ENCODE peak calls at places on chromosomes 5 and 9, in five cellular contexts. T is type B pancreatic cell, Y is coronary artery, U is GM13976, B is Calu3. D is an unnamed sample.

GRCh38 chr5:168364738-168365550 is 73.5 kb downstream of the WWC1 start:
- DNase-seq in Y (no peak), U (no peak), B (peak), T (no peak), D (no peak)

GRCh38 chr5:80704221-80704620 is 49.4 kb upstream of the DHFR start:
- DNase-seq in B (no peak), U (no peak), Y (no peak), T (no peak), D (no peak)

GRCh38 chr5:111834926-111835599 is 78.1 kb upstream of the NREP start:
- DNase-seq in T (no peak), U (no peak), B (no peak), Y (no peak), D (no peak)

GRCh38 chr5:148540636-148541035 is 113.7 kb downstream of the HTR4 start:
- DNase-seq in Y (no peak), B (no peak), T (no peak), U (no peak), D (no peak)

GRCh38 chr9:3431890-3432289 is 93.9 kb downstream of the RFX3 start:
- DNase-seq in U (no peak), T (no peak), B (no peak), Y (no peak), D (no peak)

GRCh38 chr9:4833781-4834560 is 41.2 kb downstream of the RCL1 start:
- DNase-seq in U (no peak), T (no peak), B (no peak), Y (no peak), D (no peak)

GRCh38 chr5:179267071-179267670 is 78.1 kb downstream of the ADAMTS2 start:
- DNase-seq in T (peak), Y (peak), B (no peak), U (no peak), D (peak)

GRCh38 chr9:5851445-5851844 is 18.5 kb upstream of the ERMP1 start:
- DNase-seq in T (no peak), Y (no peak), B (peak), U (peak), D (no peak)

GRCh38 chr5:148401604-148402003 is 17.8 kb downstream of the FBXO38 start:
- DNase-seq in B (no peak), T (no peak), U (no peak), Y (no peak), D (no peak)

GRCh38 chr5:157269763-157270272 is 3.9 kb downstream of the CYFIP2 start:
- DNase-seq in Y (no peak), B (no peak), T (no peak), U (no peak), D (no peak)

GRCh38 chr5:176776916-176777315 is 33.4 kb upstream of the UNC5A start:
- DNase-seq in U (no peak), T (no peak), Y (no peak), B (no peak), D (no peak)

GRCh38 chr5:142446960-142447279 is 122.1 kb upstream of the SPRY4 start:
- DNase-seq in B (no peak), Y (no peak), U (no peak), T (no peak), D (no peak)

GRCh38 chr5:67437905-67438845 is 241.6 kb upstream of the CD180 start:
- DNase-seq in U (no peak), Y (no peak), T (no peak), B (no peak), D (no peak)

GRCh38 chr5:61625682-61626620 is 293.9 kb downstream of the ZSWIM6 start:
- DNase-seq in B (peak), Y (no peak), T (peak), U (peak), D (no peak)

GRCh38 chr5:131393498-131393968 is 129.7 kb downstream of the CDC42SE2 start:
- DNase-seq in B (no peak), T (no peak), Y (no peak), U (no peak), D (no peak)

GRCh38 chr5:39005566-39006232 is 68.5 kb downstream of the RICTOR start:
- DNase-seq in Y (no peak), U (no peak), T (no peak), B (peak), D (no peak)

GRCh38 chr9:120098584-120098983 is 481.4 kb downstream of the CDK5RAP2 start:
- DNase-seq in B (no peak), Y (no peak), U (no peak), T (no peak), D (no peak)

GRCh38 chr9:4555251-4555650 is 65.0 kb downstream of the SLC1A1 start:
- DNase-seq in T (no peak), B (no peak), U (no peak), Y (no peak), D (no peak)

GRCh38 chr9:90855208-90856000 is 53.8 kb downstream of the SYK start:
- DNase-seq in U (no peak), Y (no peak), T (no peak), B (no peak), D (no peak)

GRCh38 chr5:116229131-116229530 is 144.3 kb downstream of the COMMD10 start:
- DNase-seq in U (no peak), B (no peak), Y (no peak), T (no peak), D (no peak)

GRCh38 chr9:94717656-94718225 is 8.8 kb upstream of the AOPEP start:
- DNase-seq in U (no peak), B (no peak), T (no peak), Y (no peak), D (no peak)

GRCh38 chr9:108994695-108995094 is 18.6 kb downstream of the CTNNAL1 start:
- DNase-seq in U (peak), Y (no peak), T (no peak), B (peak), D (no peak)

GRCh38 chr9:135248111-135248510 is 160.6 kb downstream of the OLFM1 start:
- DNase-seq in T (no peak), Y (no peak), B (no peak), U (no peak), D (no peak)

GRCh38 chr9:124239249-124240073 is 18.3 kb upstream of the NEK6 start:
- DNase-seq in T (no peak), Y (no peak), B (no peak), U (peak), D (no peak)

GRCh38 chr5:176806137-176806536 is 4.2 kb upstream of the UNC5A start:
- DNase-seq in Y (no peak), U (no peak), B (peak), T (no peak), D (no peak)

GRCh38 chr9:105439428-105439827 is 8.4 kb upstream of the FSD1L start:
- DNase-seq in B (no peak), T (no peak), Y (no peak), U (no peak), D (no peak)

GRCh38 chr5:135308752-135309151 is 90.3 kb downstream of the MACROH2A1 start:
- DNase-seq in T (peak), U (no peak), Y (no peak), B (no peak), D (no peak)

GRCh38 chr5:181248277-181248676 is 4.6 kb upstream of the RACK1 start:
- DNase-seq in T (no peak), U (no peak), B (no peak), Y (no peak), D (no peak)

GRCh38 chr5:45695011-45695667 is 1.0 kb downstream of the HCN1 start:
- DNase-seq in U (peak), B (no peak), T (peak), Y (no peak), D (no peak)

GRCh38 chr9:135372501-135373008 is 107.0 kb upstream of the PPP1R26 start:
- DNase-seq in T (no peak), U (no peak), B (no peak), Y (no peak), D (no peak)

GRCh38 chr5:10229306-10230048 is 20.2 kb downstream of the ATPSCKMT start:
- DNase-seq in B (no peak), T (no peak), U (no peak), Y (no peak), D (no peak)

GRCh38 chr5:39193553-39194465 is 25.6 kb downstream of the FYB1 start:
- DNase-seq in B (no peak), U (no peak), T (no peak), Y (no peak), D (no peak)

GRCh38 chr5:145903862-145904261 is 31.0 kb upstream of the GRXCR2 start:
- DNase-seq in T (no peak), U (no peak), B (no peak), Y (no peak), D (no peak)

GRCh38 chr9:127801955-127802575 is 617 bp upstream of the FPGS start:
- DNase-seq in B (no peak), Y (no peak), U (no peak), T (no peak), D (no peak)

GRCh38 chr9:133323991-133324703 is 11.8 kb downstream of the SURF6 start:
- DNase-seq in Y (no peak), B (no peak), T (no peak), U (no peak), D (no peak)

GRCh38 chr5:60036539-60036938 is 143.0 kb upstream of the PDE4D start:
- DNase-seq in Y (no peak), T (no peak), B (no peak), U (no peak), D (no peak)

GRCh38 chr5:170173227-170173626 is 59.6 kb upstream of the C5orf58 start:
- DNase-seq in B (peak), U (no peak), Y (no peak), T (no peak), D (no peak)

GRCh38 chr9:22100626-22101025 is 91.5 kb upstream of the CDKN2B start:
- DNase-seq in T (no peak), U (no peak), B (no peak), Y (no peak), D (no peak)

GRCh38 chr5:82597437-82597836 is 319.3 kb upstream of the RPS23 start:
- DNase-seq in B (no peak), T (no peak), Y (no peak), U (no peak), D (no peak)

GRCh38 chr9:93332317-93332716 is 119.2 kb upstream of the FAM120A start:
- DNase-seq in U (no peak), Y (no peak), T (no peak), B (no peak), D (no peak)

GRCh38 chr9:93340091-93340490 is 111.4 kb upstream of the FAM120A start:
- DNase-seq in B (no peak), Y (no peak), U (no peak), T (no peak), D (no peak)

DNA sequence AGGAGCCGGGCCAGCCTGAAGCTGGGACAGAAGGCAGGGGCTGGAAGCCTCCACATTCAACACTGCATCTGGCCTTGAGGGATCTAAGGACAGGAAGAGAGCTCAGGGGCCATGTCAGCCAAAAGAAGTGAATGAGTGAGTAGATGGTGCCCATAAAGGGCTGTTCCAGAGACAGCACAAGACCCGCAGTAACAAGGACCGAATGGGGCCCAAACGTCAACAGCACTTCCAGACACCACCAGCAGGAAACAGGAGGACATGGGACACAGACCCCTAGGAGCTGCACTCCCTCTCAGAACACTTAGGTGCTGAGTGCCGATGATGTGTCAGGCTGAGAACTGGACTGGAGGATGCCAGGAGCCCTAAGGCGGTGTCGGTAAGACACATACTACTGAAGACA is 114.8 kb upstream of the FAM120A start:
- DNase-seq in U (no peak), T (no peak), Y (no peak), B (no peak), D (no peak)
- TF ChIP-seq CTCF in U (no peak), T (no peak), Y (no peak), B (no peak), D (no peak)

DNA sequence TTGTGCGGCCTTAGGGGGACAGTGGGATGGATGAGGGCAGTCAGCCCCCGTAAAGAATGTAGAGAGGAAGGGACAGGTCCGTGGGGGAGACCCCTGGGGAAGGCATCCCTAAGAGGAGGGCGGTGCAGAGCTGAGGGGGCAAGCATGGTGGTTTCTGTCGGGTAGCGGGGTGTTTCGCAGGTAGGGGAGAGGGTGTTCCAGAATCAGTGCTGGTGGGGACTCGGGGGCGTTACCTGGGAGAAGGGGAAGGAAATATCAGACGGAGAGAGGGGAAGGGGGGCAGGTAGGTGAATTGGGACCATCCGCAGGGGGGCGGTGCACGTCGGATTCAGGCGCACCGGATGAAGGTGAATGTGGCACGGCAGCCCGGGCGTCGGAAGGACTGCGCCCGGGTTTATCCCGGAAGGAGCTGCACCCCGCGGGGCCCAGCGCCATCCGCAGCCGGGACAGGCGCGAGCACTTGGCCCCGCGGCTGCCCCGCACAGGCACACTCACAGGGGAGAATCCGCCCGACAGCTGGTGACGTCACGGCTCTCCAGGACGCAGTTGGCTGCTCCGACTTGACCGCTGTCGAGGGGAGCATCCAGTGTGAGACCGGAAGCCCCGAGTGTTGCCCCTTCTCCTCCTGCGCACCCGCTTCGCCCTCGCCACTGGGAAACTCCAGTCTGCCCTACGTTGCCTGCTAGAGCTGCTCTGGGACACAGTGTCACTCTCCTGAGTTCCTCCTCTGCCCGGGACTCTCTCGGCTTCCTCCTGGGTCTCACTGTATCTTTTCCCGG is 1.3 kb downstream of the CD72 start:
- DNase-seq in Y (peak), U (peak), B (peak), T (no peak), D (peak)
- TF ChIP-seq CTCF in Y (no peak), U (peak), B (no peak), T (no peak), D (no peak)

GRCh38 chr5:14582797-14583137 is 1.2 kb downstream of the OTULINL start:
- DNase-seq in T (no peak), B (no peak), Y (no peak), U (no peak), D (no peak)
- TF ChIP-seq CTCF in T (no peak), B (no peak), Y (no peak), U (no peak), D (no peak)

GRCh38 chr9:110220809-110221208 is 12.8 kb upstream of the C9orf152 start:
- DNase-seq in Y (no peak), U (no peak), B (no peak), T (no peak), D (no peak)

DNA sequence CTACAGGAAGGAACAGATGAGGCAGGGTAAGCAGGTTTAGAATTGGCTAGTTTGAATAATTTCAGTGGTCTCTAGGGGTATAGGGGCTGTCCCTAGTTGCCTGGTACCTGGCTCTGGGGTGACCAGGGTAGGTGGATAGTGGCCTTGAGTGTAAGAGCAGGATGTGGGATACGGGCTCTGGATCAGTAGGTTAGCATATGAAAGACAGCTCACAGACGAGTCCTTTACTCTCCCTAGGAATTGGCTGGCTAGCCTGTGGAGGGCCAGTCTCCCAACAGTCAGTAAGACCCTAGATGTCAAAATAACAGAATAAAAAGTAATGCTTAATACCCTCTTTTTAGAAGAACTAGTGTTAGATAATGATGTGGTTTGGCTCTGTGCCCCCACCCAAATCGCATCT is 16.6 kb upstream of the C9orf152 start:
- DNase-seq in B (no peak), Y (no peak), U (no peak), T (no peak), D (no peak)
- TF ChIP-seq CTCF in B (no peak), Y (no peak), U (no peak), T (no peak), D (no peak)

GRCh38 chr5:154773314-154773713 is 18.1 kb downstream of the LARP1 start:
- DNase-seq in T (no peak), Y (no peak), B (no peak), U (no peak), D (no peak)

GRCh38 chr5:154767537-154767936 is 12.4 kb downstream of the LARP1 start:
- DNase-seq in T (no peak), Y (no peak), B (no peak), U (no peak), D (no peak)

GRCh38 chr5:154770111-154770510 is 14.9 kb downstream of the LARP1 start:
- DNase-seq in Y (no peak), U (no peak), B (no peak), T (no peak), D (no peak)

GRCh38 chr5:154768207-154768606 is 13.0 kb downstream of the LARP1 start:
- DNase-seq in B (no peak), U (no peak), Y (no peak), T (no peak), D (no peak)

DNA sequence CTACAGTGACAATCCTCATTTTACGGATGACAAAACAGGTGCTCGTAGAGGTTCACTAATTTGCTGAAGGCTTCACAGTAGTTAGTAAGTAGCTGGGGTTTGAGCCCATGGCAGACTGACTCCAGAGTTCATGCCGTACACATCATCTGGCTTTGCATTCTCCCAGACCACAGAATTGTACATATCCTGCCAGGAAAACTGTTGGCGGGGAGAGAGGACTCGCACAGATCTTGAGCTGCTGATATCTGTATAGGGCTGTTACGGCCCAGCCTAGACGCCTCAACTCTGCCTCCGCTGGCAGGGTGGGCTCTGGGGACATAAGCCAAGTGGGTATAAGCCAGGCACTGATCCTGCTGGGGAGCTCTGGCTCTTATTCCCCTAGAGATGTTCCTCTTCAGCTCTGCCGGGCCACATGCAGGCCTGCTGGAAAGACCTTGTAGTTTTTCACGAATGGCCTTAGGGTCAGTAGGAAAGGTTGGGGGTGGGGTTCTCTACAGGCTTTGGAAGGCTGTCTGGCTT is 16.3 kb downstream of the LARP1 start:
- DNase-seq in Y (no peak), U (no peak), T (no peak), B (no peak), D (no peak)
- TF ChIP-seq CTCF in Y (no peak), U (no peak), T (no peak), B (no peak), D (no peak)

GRCh38 chr5:31086839-31087415 is 106.6 kb upstream of the CDH6 start:
- DNase-seq in U (no peak), T (no peak), Y (no peak), B (no peak), D (no peak)
- TF ChIP-seq CTCF in U (no peak), T (no peak), Y (no peak), B (no peak), D (no peak)